ENCODE peak calls at places on chromosomes 3 and 15, in nine cellular contexts. One of them, this sample, is unnamed.
A peak's percentile ranks its signal among the peaks of the same experiment; 100 is the strongest.

GRCh38 chr3:157030712-157031111 is 129.2 kb downstream of the CCNL1 start:
- DNase-seq in natural killer cell treated with Interleukin-12 subunit alpha and Interleukin-12 subunit beta and Interleukin-15 and Interleukin-18, amount 100 ng/mL, for 72 hours: no peak
- DNase-seq in brain pericyte: no peak
- DNase-seq in aorta: no peak
- DNase-seq in GM04504: no peak
- DNase-seq in NCI-H2171 treated with DMSO at 0.1 percent for 48 hours: no peak
- DNase-seq in GM12891: no peak
- DNase-seq in amniotic stem cell: no peak
- DNase-seq in activated B cell treated with CpG ODN at 0.5 μM for 24 hours: no peak
- DNase-seq in this sample: no peak

GRCh38 chr3:35965908-35966307 is 326.6 kb downstream of the ARPP21 start:
- DNase-seq in GM12891: no peak
- DNase-seq in aorta: no peak
- DNase-seq in amniotic stem cell: peak; percentile 1
- DNase-seq in natural killer cell treated with Interleukin-12 subunit alpha and Interleukin-12 subunit beta and Interleukin-15 and Interleukin-18, amount 100 ng/mL, for 72 hours: no peak
- DNase-seq in brain pericyte: peak; percentile 12
- DNase-seq in activated B cell treated with CpG ODN at 0.5 μM for 24 hours: no peak
- DNase-seq in NCI-H2171 treated with DMSO at 0.1 percent for 48 hours: peak; percentile 64
- DNase-seq in GM04504: peak; percentile 10
- DNase-seq in this sample: peak; percentile 1

GRCh38 chr3:96961576-96961975 is 147.2 kb downstream of the EPHA6 start:
- DNase-seq in natural killer cell treated with Interleukin-12 subunit alpha and Interleukin-12 subunit beta and Interleukin-15 and Interleukin-18, amount 100 ng/mL, for 72 hours: no peak
- DNase-seq in GM04504: no peak
- DNase-seq in amniotic stem cell: no peak
- DNase-seq in brain pericyte: no peak
- DNase-seq in activated B cell treated with CpG ODN at 0.5 μM for 24 hours: no peak
- DNase-seq in aorta: no peak
- DNase-seq in GM12891: no peak
- DNase-seq in NCI-H2171 treated with DMSO at 0.1 percent for 48 hours: no peak
- DNase-seq in this sample: no peak

GRCh38 chr3:72331076-72331475 is 517.2 kb downstream of the SHQ1 start:
- DNase-seq in natural killer cell treated with Interleukin-12 subunit alpha and Interleukin-12 subunit beta and Interleukin-15 and Interleukin-18, amount 100 ng/mL, for 72 hours: no peak
- DNase-seq in GM12891: no peak
- DNase-seq in aorta: no peak
- DNase-seq in amniotic stem cell: no peak
- DNase-seq in brain pericyte: no peak
- DNase-seq in GM04504: no peak
- DNase-seq in NCI-H2171 treated with DMSO at 0.1 percent for 48 hours: no peak
- DNase-seq in activated B cell treated with CpG ODN at 0.5 μM for 24 hours: no peak
- DNase-seq in this sample: no peak

GRCh38 chr15:64961013-64961412 is 28.7 kb downstream of the SPG21 start:
- DNase-seq in GM04504: no peak
- DNase-seq in NCI-H2171 treated with DMSO at 0.1 percent for 48 hours: no peak
- DNase-seq in brain pericyte: no peak
- DNase-seq in natural killer cell treated with Interleukin-12 subunit alpha and Interleukin-12 subunit beta and Interleukin-15 and Interleukin-18, amount 100 ng/mL, for 72 hours: no peak
- DNase-seq in aorta: no peak
- DNase-seq in GM12891: no peak
- DNase-seq in amniotic stem cell: no peak
- DNase-seq in activated B cell treated with CpG ODN at 0.5 μM for 24 hours: no peak
- DNase-seq in this sample: no peak

GRCh38 chr15:80242132-80242769 is 9.8 kb downstream of the CTXND1 start:
- DNase-seq in aorta: no peak
- DNase-seq in amniotic stem cell: no peak
- DNase-seq in NCI-H2171 treated with DMSO at 0.1 percent for 48 hours: peak; percentile 13
- DNase-seq in brain pericyte: no peak
- DNase-seq in GM04504: no peak
- DNase-seq in natural killer cell treated with Interleukin-12 subunit alpha and Interleukin-12 subunit beta and Interleukin-15 and Interleukin-18, amount 100 ng/mL, for 72 hours: no peak
- DNase-seq in GM12891: no peak
- DNase-seq in activated B cell treated with CpG ODN at 0.5 μM for 24 hours: no peak
- DNase-seq in this sample: no peak

GRCh38 chr3:46239301-46239938 is 2.8 kb upstream of the CCR3 start:
- DNase-seq in NCI-H2171 treated with DMSO at 0.1 percent for 48 hours: no peak
- DNase-seq in GM04504: no peak
- DNase-seq in brain pericyte: no peak
- DNase-seq in aorta: no peak
- DNase-seq in GM12891: no peak
- DNase-seq in activated B cell treated with CpG ODN at 0.5 μM for 24 hours: no peak
- DNase-seq in natural killer cell treated with Interleukin-12 subunit alpha and Interleukin-12 subunit beta and Interleukin-15 and Interleukin-18, amount 100 ng/mL, for 72 hours: no peak
- DNase-seq in amniotic stem cell: no peak
- DNase-seq in this sample: no peak

GRCh38 chr3:129476586-129476985 is 36.6 kb downstream of the IFT122 start:
- DNase-seq in aorta: no peak
- DNase-seq in natural killer cell treated with Interleukin-12 subunit alpha and Interleukin-12 subunit beta and Interleukin-15 and Interleukin-18, amount 100 ng/mL, for 72 hours: no peak
- DNase-seq in brain pericyte: no peak
- DNase-seq in amniotic stem cell: no peak
- DNase-seq in activated B cell treated with CpG ODN at 0.5 μM for 24 hours: no peak
- DNase-seq in GM04504: no peak
- DNase-seq in NCI-H2171 treated with DMSO at 0.1 percent for 48 hours: no peak
- DNase-seq in GM12891: no peak
- DNase-seq in this sample: no peak

GRCh38 chr3:15325228-15325627 is 7.2 kb downstream of the SH3BP5 start:
- DNase-seq in natural killer cell treated with Interleukin-12 subunit alpha and Interleukin-12 subunit beta and Interleukin-15 and Interleukin-18, amount 100 ng/mL, for 72 hours: no peak
- DNase-seq in GM04504: no peak
- DNase-seq in amniotic stem cell: no peak
- DNase-seq in GM12891: no peak
- DNase-seq in aorta: no peak
- DNase-seq in NCI-H2171 treated with DMSO at 0.1 percent for 48 hours: no peak
- DNase-seq in brain pericyte: no peak
- DNase-seq in activated B cell treated with CpG ODN at 0.5 μM for 24 hours: no peak
- DNase-seq in this sample: no peak

GRCh38 chr15:72201346-72202029 is 3.9 kb upstream of the GRAMD2A start:
- DNase-seq in amniotic stem cell: no peak
- DNase-seq in GM04504: no peak
- DNase-seq in GM12891: no peak
- DNase-seq in natural killer cell treated with Interleukin-12 subunit alpha and Interleukin-12 subunit beta and Interleukin-15 and Interleukin-18, amount 100 ng/mL, for 72 hours: no peak
- DNase-seq in activated B cell treated with CpG ODN at 0.5 μM for 24 hours: no peak
- DNase-seq in NCI-H2171 treated with DMSO at 0.1 percent for 48 hours: no peak
- DNase-seq in aorta: no peak
- DNase-seq in brain pericyte: no peak
- DNase-seq in this sample: no peak

GRCh38 chr3:159892801-159893200 is 95.8 kb upstream of the IL12A start:
- DNase-seq in amniotic stem cell: no peak
- DNase-seq in aorta: no peak
- DNase-seq in GM04504: no peak
- DNase-seq in activated B cell treated with CpG ODN at 0.5 μM for 24 hours: no peak
- DNase-seq in NCI-H2171 treated with DMSO at 0.1 percent for 48 hours: no peak
- DNase-seq in GM12891: no peak
- DNase-seq in natural killer cell treated with Interleukin-12 subunit alpha and Interleukin-12 subunit beta and Interleukin-15 and Interleukin-18, amount 100 ng/mL, for 72 hours: no peak
- DNase-seq in brain pericyte: no peak
- DNase-seq in this sample: no peak

This sample was measured in GM19239.